ENCODE peak calls at places on chromosomes 4 and X, in eight cellular contexts. J, I, N, H, X, D, W and R are unnamed samples.

GRCh38 chr4:61204353-61204752 is 4.2 kb downstream of the ADGRL3 start:
- DNase-seq in H (no peak), X (peak; percentile 51), W (no peak), N (no peak), J (no peak), D (no peak), I (no peak), R (no peak)

GRCh38 chr4:98688416-98689290 is 30.2 kb upstream of the TSPAN5 start:
- DNase-seq in J (peak; percentile 43), D (peak; percentile 29), I (peak; percentile 60), H (peak; percentile 62), W (peak; percentile 90), X (peak; percentile 9), N (no peak), R (peak; percentile 4)

GRCh38 chr4:158006973-158007372 is 165.9 kb downstream of the GASK1B start:
- DNase-seq in N (no peak), H (no peak), J (no peak), X (no peak), I (no peak), W (peak; percentile 100), D (no peak), R (no peak)

GRCh38 chrX:150446995-150447394 is 83.9 kb downstream of the MAMLD1 start:
- DNase-seq in I (no peak), X (no peak), W (peak; percentile 31), J (no peak), N (no peak), H (no peak), D (no peak), R (no peak)

GRCh38 chr4:152935138-152935537 is 985 bp upstream of the FHDC1 start:
- DNase-seq in J (peak; percentile 30), W (no peak), D (no peak), H (peak; percentile 68), X (no peak), N (no peak), I (peak; percentile 16), R (peak; percentile 52)

GRCh38 chrX:133495464-133496391 is 80.4 kb upstream of the GPC4 start:
- DNase-seq in H (no peak), X (no peak), I (no peak), N (no peak), J (no peak), D (no peak), W (no peak), R (no peak)

GRCh38 chr4:98928131-98928504 is 815 bp downstream of the EIF4E start:
- DNase-seq in X (peak; percentile 76), W (peak; percentile 82), N (no peak), H (peak; percentile 51), J (peak; percentile 83), D (peak; percentile 82), I (peak; percentile 64), R (peak; percentile 90)

GRCh38 chr4:2049811-2050210 is 9.3 kb upstream of the NAT8L start:
- DNase-seq in W (no peak), H (no peak), N (no peak), I (no peak), X (no peak), D (no peak), J (no peak), R (no peak)

GRCh38 chr4:169940460-169940859 is 85.7 kb downstream of the MFAP3L start:
- DNase-seq in D (peak; percentile 27), W (no peak), N (no peak), X (no peak), J (no peak), H (no peak), I (no peak), R (no peak)

GRCh38 chrX:118117069-118117405 is 427 bp upstream of the KLHL13 start:
- DNase-seq in D (no peak), N (no peak), X (no peak), I (no peak), J (no peak), H (no peak), W (no peak), R (peak; percentile 38)

GRCh38 chrX:118116308-118117068 is at the start of gene KLHL13:
- DNase-seq in N (no peak), D (peak; percentile 92), H (peak; percentile 81), J (peak; percentile 14), X (no peak), W (peak; percentile 51), I (no peak), R (peak; percentile 54)

GRCh38 chrX:2224597-2225235 is 276.1 kb downstream of the DHRSX start:
- DNase-seq in X (no peak), N (no peak), J (no peak), I (no peak), D (no peak), W (no peak), H (no peak), R (no peak)

GRCh38 chrX:39427492-39428289 is 626.4 kb downstream of the MID1IP1 start:
- DNase-seq in H (no peak), N (no peak), I (no peak), X (no peak), D (no peak), J (peak; percentile 7), W (peak; percentile 30), R (peak; percentile 44)

GRCh38 chrX:133307637-133308485 is 89.7 kb upstream of the TFDP3 start:
- DNase-seq in J (no peak), W (no peak), N (no peak), D (no peak), H (peak; percentile 7), X (no peak), I (no peak), R (no peak)

GRCh38 chr4:28948501-28948900 is 1771.7 kb upstream of the PCDH7 start:
- DNase-seq in X (no peak), H (no peak), J (no peak), I (no peak), N (no peak), W (no peak), D (no peak), R (no peak)

GRCh38 chr4:86927843-86928395 is 6.9 kb upstream of the AFF1 start:
- DNase-seq in N (no peak), X (peak; percentile 87), W (peak; percentile 43), D (no peak), J (peak; percentile 83), H (no peak), I (no peak), R (peak; percentile 62)

GRCh38 chr4:2798399-2799301 is 5.8 kb downstream of the SH3BP2 start:
- DNase-seq in N (no peak), W (peak; percentile 83), I (no peak), H (peak; percentile 49), D (peak; percentile 92), J (no peak), X (no peak), R (peak; percentile 76)

GRCh38 chrX:28787206-28787605 is 200.0 kb downstream of the IL1RAPL1 start:
- DNase-seq in X (no peak), J (peak; percentile 10), D (no peak), W (peak; percentile 40), I (peak; percentile 65), H (no peak), N (no peak), R (no peak)

GRCh38 chr4:2806392-2807355 is 13.8 kb downstream of the SH3BP2 start:
- DNase-seq in J (no peak), N (no peak), I (no peak), D (peak; percentile 52), X (no peak), W (peak; percentile 62), H (no peak), R (no peak)

GRCh38 chr4:81040175-81040659 is 9.7 kb downstream of the BMP3 start:
- DNase-seq in X (no peak), N (no peak), J (peak; percentile 9), I (no peak), D (peak; percentile 15), H (peak; percentile 10), W (peak; percentile 12), R (peak; percentile 44)

GRCh38 chrX:40471965-40472648 is 108.7 kb upstream of the ATP6AP2 start:
- DNase-seq in H (peak; percentile 16), J (peak; percentile 10), W (peak; percentile 14), X (peak; percentile 35), D (peak; percentile 38), N (peak; percentile 33), I (no peak), R (no peak)

GRCh38 chr4:141890279-141890678 is 253.9 kb downstream of the IL15 start:
- DNase-seq in H (no peak), W (peak; percentile 94), N (no peak), D (no peak), J (no peak), I (no peak), X (no peak), R (no peak)

GRCh38 chr4:179307297-179308136 is 1865.3 kb upstream of the AGA start:
- DNase-seq in W (no peak), N (peak; percentile 1), I (peak; percentile 42), H (peak; percentile 42), J (peak; percentile 13), X (peak; percentile 24), D (peak; percentile 34), R (peak; percentile 53)

GRCh38 chrX:134990475-134991473 is at the start of gene SMIM10:
- DNase-seq in H (peak; percentile 86), N (no peak), D (peak; percentile 78), J (peak; percentile 5), X (no peak), W (peak; percentile 52), I (no peak), R (peak; percentile 88)

GRCh38 chrX:19964017-19964710 is 26.7 kb downstream of the BCLAF3 start:
- DNase-seq in D (no peak), H (no peak), N (no peak), I (no peak), X (no peak), J (no peak), W (no peak), R (no peak)
- TF ChIP-seq MAX in D (no peak), H (no peak), N (no peak), I (no peak), X (no peak), J (no peak), W (no peak), R (no peak)

GRCh38 chr4:185567828-185568442 is 32.6 kb upstream of the PDLIM3 start:
- DNase-seq in I (no peak), N (no peak), J (no peak), W (peak; percentile 56), X (peak; percentile 80), D (no peak), H (no peak), R (no peak)
- H3K4me3 ChIP-seq in I (no peak overlapping the region), N (no peak overlapping the region), J (no peak overlapping the region), W (no peak overlapping the region), X (peak overlapping the region; percentile 21), D (no peak overlapping the region), H (no peak overlapping the region), R (no peak overlapping the region)

GRCh38 chrX:15838017-15838416 is 16.6 kb downstream of the AP1S2 start:
- DNase-seq in N (no peak), X (peak; percentile 4), I (no peak), J (peak; percentile 10), W (no peak), D (peak; percentile 37), H (peak; percentile 38), R (peak; percentile 39)
- TF ChIP-seq CTCF in N (peak; percentile 47), X (no peak), I (peak; percentile 47), J (no peak), W (no peak), D (peak; percentile 44), H (peak; percentile 69), R (peak; percentile 35)

GRCh38 chr4:6953751-6954380 is 44.2 kb downstream of the TBC1D14 start:
- DNase-seq in J (no peak), I (peak; percentile 54), H (peak; percentile 93), X (no peak), W (no peak), D (peak; percentile 61), N (no peak), R (no peak)
- TF ChIP-seq MAX in J (no peak), I (peak; percentile 97), H (no peak), X (peak; percentile 65), W (no peak), D (peak; percentile 36), N (no peak), R (no peak)

GRCh38 chrX:110794601-110795000 is 1.0 kb downstream of the CHRDL1 start:
- DNase-seq in I (no peak), N (no peak), H (no peak), J (no peak), D (no peak), W (no peak), X (no peak), R (no peak)
- H3K4me3 ChIP-seq in I (no peak overlapping the region), N (no peak overlapping the region), H (no peak overlapping the region), J (no peak overlapping the region), D (no peak overlapping the region), W (no peak overlapping the region), X (no peak overlapping the region), R (no peak overlapping the region)